ENCODE peak calls at places on chromosomes 5 and 9, in five cellular contexts. I is AML-193; L is NCI-H460; Z is activated naive CD4-positive, alpha-beta T cell treated with anti-CD3 and anti-CD28 coated beads for 36 hours; R is GM18507. T is an unnamed sample.

GRCh38 chr5:141783599-141784296 is 94.5 kb downstream of the PCDH1 start:
- DNase-seq in I (no peak), L (no peak), Z (no peak), R (no peak), T (no peak)

GRCh38 chr9:96014078-96014477 is 138.6 kb downstream of the ERCC6L2 start:
- DNase-seq in I (no peak), L (no peak), Z (peak), R (no peak), T (no peak)

GRCh38 chr5:96588551-96588950 is 73.6 kb upstream of the CAST start:
- DNase-seq in I (no peak), L (no peak), Z (no peak), R (no peak), T (no peak)

GRCh38 chr5:157535042-157535865 is 40.3 kb downstream of the ADAM19 start:
- DNase-seq in I (no peak), L (no peak), Z (no peak), R (no peak), T (no peak)

GRCh38 chr5:65482727-65483473 is 1.2 kb upstream of the ADAMTS6 start:
- DNase-seq in I (no peak), L (peak), Z (peak), R (no peak), T (no peak)

GRCh38 chr5:102760815-102761214 is 5.7 kb downstream of the PAM start:
- DNase-seq in I (no peak), L (no peak), Z (no peak), R (no peak), T (no peak)

GRCh38 chr5:41638685-41639084 is 128.3 kb upstream of the PLCXD3 start:
- DNase-seq in I (no peak), L (no peak), Z (no peak), R (no peak), T (no peak)

GRCh38 chr9:134442486-134443168 is 116.4 kb downstream of the RXRA start:
- DNase-seq in I (no peak), L (no peak), Z (peak), R (no peak), T (no peak)

GRCh38 chr5:6780802-6781391 is 67.7 kb downstream of the TENT4A start:
- DNase-seq in I (no peak), L (peak), Z (peak), R (no peak), T (peak)

GRCh38 chr5:135213034-135213386 is 179.0 kb upstream of the PITX1 start:
- DNase-seq in I (no peak), L (no peak), Z (no peak), R (no peak), T (no peak)

GRCh38 chr5:127909078-127909477 is 174.5 kb upstream of the SLC12A2 start:
- DNase-seq in I (peak), L (peak), Z (peak), R (no peak), T (peak)

GRCh38 chr9:69044226-69045219 is 9.0 kb downstream of the FXN start:
- DNase-seq in I (no peak), L (no peak), Z (no peak), R (no peak), T (no peak)

GRCh38 chr5:132428147-132428482 is 58.6 kb downstream of the SLC22A5 start:
- DNase-seq in I (no peak), L (no peak), Z (no peak), R (no peak), T (no peak)

GRCh38 chr9:123654647-123655637 is 275.0 kb downstream of the DENND1A start:
- DNase-seq in I (no peak), L (no peak), Z (no peak), R (no peak), T (no peak)

GRCh38 chr9:114633452-114634089 is 22.5 kb downstream of the TMEM268 start:
- DNase-seq in I (no peak), L (no peak), Z (no peak), R (no peak), T (no peak)

GRCh38 chr9:91500509-91501011 is 76.9 kb upstream of the NFIL3 start:
- DNase-seq in I (no peak), L (no peak), Z (peak), R (no peak), T (no peak)

GRCh38 chr5:19733612-19734495 is 254.1 kb downstream of the CDH18 start:
- DNase-seq in I (no peak), L (no peak), Z (no peak), R (no peak), T (no peak)

GRCh38 chr9:115998661-115999060 is 154.9 kb upstream of the PAPPA start:
- DNase-seq in I (no peak), L (no peak), Z (no peak), R (no peak), T (no peak)

GRCh38 chr9:35495984-35496383 is 6.1 kb downstream of the RUSC2 start:
- DNase-seq in I (no peak), L (no peak), Z (peak), R (no peak), T (no peak)

GRCh38 chr9:129681924-129682323 is 16.5 kb downstream of the PRRX2 start:
- DNase-seq in I (no peak), L (no peak), Z (no peak), R (no peak), T (no peak)

GRCh38 chr5:83475540-83476469 is 4.3 kb downstream of the VCAN start:
- DNase-seq in I (no peak), L (no peak), Z (no peak), R (no peak), T (no peak)